ENCODE peak calls at places on chromosomes 6 and 20, in nine cellular contexts. H is endothelial cell of umbilical vein; Q is DND-41; F is heart left ventricle; A is colonic mucosa; B is K562; X is upper lobe of right lung; J is naive thymus-derived CD4-positive, alpha-beta T cell; I is GM23338. D is an unnamed sample.

GRCh38 chr6:6384520-6384919 is 64.1 kb upstream of the F13A1 start:
- DNase-seq in H (no peak), Q (no peak), F (no peak), A (no peak), B (no peak), X (no peak), J (no peak), I (peak; percentile 70), D (no peak)

GRCh38 chr6:13397359-13398080 is 69.2 kb upstream of the TBC1D7 start:
- DNase-seq in H (no peak), Q (no peak), F (no peak), A (peak; percentile 79), B (no peak), X (no peak), J (no peak), I (no peak), D (no peak)

GRCh38 chr20:64103871-64104666 is 3.3 kb downstream of the NPBWR2 start:
- DNase-seq in H (no peak), Q (no peak), F (peak; percentile 28), A (no peak), B (no peak), X (peak; percentile 42), J (peak; percentile 4), I (peak; percentile 19), D (no peak)

GRCh38 chr20:3648941-3649340 is 14.3 kb downstream of the GFRA4 start:
- DNase-seq in H (no peak), Q (no peak), F (no peak), A (no peak), B (no peak), X (no peak), J (no peak), I (no peak), D (no peak)

GRCh38 chr6:100366419-100366818 is 98.3 kb downstream of the SIM1 start:
- DNase-seq in H (peak; percentile 34), Q (no peak), F (no peak), A (no peak), B (no peak), X (no peak), J (no peak), I (no peak), D (no peak)

GRCh38 chr20:37914672-37915433 is 11.9 kb downstream of the VSTM2L start:
- DNase-seq in H (no peak), Q (no peak), F (no peak), A (no peak), B (no peak), X (peak; percentile 66), J (no peak), I (peak; percentile 82), D (peak; percentile 47)

GRCh38 chr6:113908801-113909200 is 51.7 kb downstream of the MARCKS start:
- DNase-seq in H (no peak), Q (no peak), F (no peak), A (no peak), B (no peak), X (no peak), J (no peak), I (no peak), D (no peak)

GRCh38 chr6:44126320-44127149 is 717 bp downstream of the MRPL14 start:
- DNase-seq in H (peak; percentile 66), Q (peak; percentile 66), F (peak; percentile 78), A (peak; percentile 55), B (peak; percentile 84), X (peak; percentile 77), J (peak; percentile 37), I (peak; percentile 81), D (peak; percentile 60)

GRCh38 chr6:17448165-17448564 is 54.8 kb downstream of the CAP2 start:
- DNase-seq in H (peak; percentile 11), Q (no peak), F (no peak), A (no peak), B (no peak), X (no peak), J (no peak), I (no peak), D (no peak)

GRCh38 chr6:166204852-166205650 is 37.4 kb upstream of the TBXT start:
- DNase-seq in H (no peak), Q (no peak), F (no peak), A (no peak), B (no peak), X (no peak), J (no peak), I (peak; percentile 51), D (no peak)
- H3K4me1 ChIP-seq in H (no peaks in the 10 kb centered on the region), Q (peaks cover 28% of the 10 kb centered on the region), F (no peaks in the 10 kb centered on the region), A (no peaks in the 10 kb centered on the region), B (no peaks in the 10 kb centered on the region), X (no peaks in the 10 kb centered on the region), J (no peaks in the 10 kb centered on the region), I (no peaks in the 10 kb centered on the region), D (no peaks in the 10 kb centered on the region)

DNA sequence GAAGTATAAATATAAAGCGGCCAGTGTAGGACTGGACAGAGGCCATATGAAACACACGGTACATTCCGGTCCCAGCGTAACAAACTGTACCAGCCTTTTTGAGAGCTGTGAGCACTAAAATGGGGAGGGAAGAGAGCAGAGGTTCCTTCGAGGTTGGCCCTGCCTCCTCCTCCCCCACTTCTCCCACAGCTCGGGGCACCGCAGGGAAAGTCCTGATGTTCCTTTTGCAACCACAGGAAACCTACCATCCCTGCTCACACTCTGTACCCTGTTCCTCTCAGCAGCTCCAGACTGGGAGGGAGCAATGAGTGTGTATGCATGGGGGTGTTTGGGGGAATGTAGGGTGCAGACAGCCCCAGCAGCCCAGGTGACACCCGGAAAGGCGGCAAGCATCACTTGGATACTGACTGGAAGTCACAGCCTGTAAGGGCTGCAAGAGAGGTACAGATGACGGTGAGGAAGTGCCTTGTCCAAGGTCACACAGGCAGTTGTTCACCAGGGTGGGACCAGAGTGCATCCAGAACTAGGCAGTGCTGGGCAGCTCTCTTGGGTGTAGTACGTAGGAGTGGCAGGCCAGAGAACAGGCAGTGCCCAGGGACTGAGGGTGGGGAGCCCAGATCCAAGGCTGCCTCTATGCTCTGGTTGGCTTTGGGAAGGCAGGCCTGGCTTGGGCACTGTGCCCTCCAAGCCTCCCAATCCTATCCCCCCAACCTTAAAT is 11.0 kb upstream of the ARMC12 start:
- DNase-seq in H (no peak), Q (no peak), F (peak; percentile 77), A (peak; percentile 92), B (no peak), X (peak; percentile 86), J (no peak), I (no peak), D (peak; percentile 81)
- H3K4me1 ChIP-seq in H (peaks cover 28% of the 10 kb centered on the region), Q (peaks cover 49% of the 10 kb centered on the region), F (peaks cover 55% of the 10 kb centered on the region), A (peaks cover 49% of the 10 kb centered on the region), B (peaks cover 62% of the 10 kb centered on the region), X (peaks cover 78% of the 10 kb centered on the region), J (peaks cover 65% of the 10 kb centered on the region), I (peaks cover 29% of the 10 kb centered on the region), D (peaks cover 31% of the 10 kb centered on the region)

DNA sequence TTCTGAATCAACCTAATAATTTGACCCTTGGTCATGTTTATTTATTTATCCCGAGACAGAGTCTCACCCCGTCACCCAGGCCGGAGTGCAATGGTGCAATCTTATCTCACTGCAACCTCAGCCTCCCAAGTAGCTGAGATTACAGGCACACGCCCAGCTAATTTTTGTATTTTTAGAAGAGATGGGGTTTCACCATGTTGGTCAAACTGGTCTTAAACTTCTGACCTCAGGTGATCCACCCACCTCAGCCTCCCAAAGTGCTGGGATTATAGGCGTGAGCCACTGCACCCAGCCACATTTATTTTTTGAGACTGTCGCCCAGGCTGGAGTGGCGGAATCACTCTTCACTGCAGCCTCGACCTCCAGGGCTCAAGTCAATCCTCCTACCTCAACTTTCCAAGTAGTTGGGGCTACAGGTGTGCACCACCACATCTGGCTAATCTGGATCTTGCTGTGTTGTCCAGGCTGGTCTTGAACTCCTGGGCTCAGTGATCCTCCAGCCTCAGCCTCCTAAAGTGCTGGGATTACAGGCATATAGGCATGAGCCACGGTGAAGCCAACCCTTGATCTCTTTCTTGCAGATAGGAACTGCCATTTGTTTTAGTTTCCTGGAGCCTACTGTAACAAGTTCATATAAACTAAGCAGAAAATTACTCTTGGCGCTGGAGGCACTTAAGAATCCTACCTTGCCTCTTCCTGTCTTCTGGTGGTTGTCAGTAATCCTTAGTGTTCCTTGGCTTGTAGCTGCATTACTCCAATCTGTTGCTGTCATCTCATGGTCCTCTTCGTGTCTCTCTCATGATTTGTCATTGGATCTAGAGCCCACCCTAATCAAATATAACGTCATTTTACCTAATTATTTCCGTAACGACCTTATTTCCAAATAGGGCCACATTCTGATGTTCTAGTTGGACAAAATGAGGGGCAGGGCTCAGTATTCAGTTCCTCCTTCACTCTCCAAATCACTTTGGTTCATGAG is 2.3 kb downstream of the RPS18 start:
- DNase-seq in H (no peak), Q (no peak), F (no peak), A (no peak), B (peak; percentile 34), X (no peak), J (no peak), I (no peak), D (no peak)
- H3K4me1 ChIP-seq in H (peaks cover 48% of the 10 kb centered on the region), Q (peaks cover 76% of the 10 kb centered on the region), F (peaks cover 69% of the 10 kb centered on the region), A (peaks cover 43% of the 10 kb centered on the region), B (peaks cover 34% of the 10 kb centered on the region), X (peaks cover 62% of the 10 kb centered on the region), J (peaks cover 59% of the 10 kb centered on the region), I (peaks cover 50% of the 10 kb centered on the region), D (peaks cover 5% of the 10 kb centered on the region)

DNA sequence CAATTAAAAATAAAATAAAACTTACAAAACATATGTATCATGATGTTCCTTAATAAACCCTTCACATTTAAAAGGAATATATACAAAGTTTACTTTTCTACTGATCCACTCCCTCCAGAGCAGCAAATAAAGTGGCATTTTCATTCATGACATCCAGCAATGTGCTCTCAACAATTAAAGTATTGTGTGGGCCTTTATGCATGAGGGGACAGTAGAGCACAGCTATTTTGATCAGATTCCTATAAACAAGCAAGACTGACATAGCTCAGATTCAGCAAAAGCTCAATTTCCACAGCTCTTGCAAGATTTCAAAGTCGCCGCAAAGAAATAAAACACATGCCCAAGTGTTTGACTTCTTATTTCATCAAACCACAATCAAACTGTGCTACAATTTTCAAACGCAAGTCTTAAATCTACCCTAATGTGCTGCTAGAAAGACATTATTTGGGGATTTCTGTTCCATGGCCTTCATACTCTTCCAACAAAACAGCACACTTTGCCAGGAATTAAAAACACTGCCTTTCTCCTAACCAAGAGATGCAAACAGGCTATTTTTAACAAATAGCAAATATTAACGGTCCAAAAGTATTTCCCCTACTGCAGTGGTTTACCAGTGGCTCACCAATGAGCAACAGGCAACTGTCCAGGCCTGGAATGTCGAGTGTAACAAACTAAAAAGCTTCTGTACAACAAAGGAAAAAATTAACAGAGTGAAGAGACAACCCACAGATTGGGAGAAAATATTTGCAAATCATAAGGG is 52.3 kb downstream of the MBOAT1 start:
- DNase-seq in H (no peak), Q (no peak), F (no peak), A (no peak), B (no peak), X (no peak), J (no peak), I (no peak), D (no peak)
- H3K4me1 ChIP-seq in H (no peaks in the 10 kb centered on the region), Q (no peaks in the 10 kb centered on the region), F (peaks cover 8% of the 10 kb centered on the region), A (no peaks in the 10 kb centered on the region), B (peaks cover 4% of the 10 kb centered on the region), X (no peaks in the 10 kb centered on the region), J (no peaks in the 10 kb centered on the region), I (peaks cover 20% of the 10 kb centered on the region), D (no peaks in the 10 kb centered on the region)